ENCODE peak calls at places on chromosomes 7 and 10, in five cellular contexts. One of them, this sample, is unnamed.
A peak's percentile ranks its signal among the peaks of the same experiment; 100 is the strongest.

GRCh38 chr10:79196470-79197461 is 128.0 kb downstream of the ZMIZ1 start:
- DNase-seq in NCI-H345: peak; percentile 57
- DNase-seq in fibroblast of the conjunctiva: no peak
- DNase-seq in AG04450: no peak
- DNase-seq in head of caudate nucleus: peak; percentile 42
- DNase-seq in this sample: peak; percentile 83

GRCh38 chr10:127720903-127721302 is 16.1 kb upstream of the FOXI2 start:
- DNase-seq in NCI-H345: no peak
- DNase-seq in fibroblast of the conjunctiva: no peak
- DNase-seq in AG04450: no peak
- DNase-seq in head of caudate nucleus: no peak
- DNase-seq in this sample: no peak

GRCh38 chr10:30433286-30433778 is 652 bp upstream of the MAP3K8 start:
- DNase-seq in NCI-H345: peak; percentile 39
- DNase-seq in fibroblast of the conjunctiva: peak; percentile 46
- DNase-seq in AG04450: no peak
- DNase-seq in head of caudate nucleus: no peak
- DNase-seq in this sample: no peak

GRCh38 chr10:1036341-1036791 is 10.7 kb upstream of the IDI2 start:
- DNase-seq in NCI-H345: no peak
- DNase-seq in fibroblast of the conjunctiva: no peak
- DNase-seq in AG04450: peak; percentile 51
- DNase-seq in head of caudate nucleus: peak; percentile 56
- DNase-seq in this sample: peak; percentile 67

GRCh38 chr7:21300692-21301091 is 127.2 kb upstream of the SP4 start:
- DNase-seq in NCI-H345: no peak
- DNase-seq in fibroblast of the conjunctiva: no peak
- DNase-seq in AG04450: no peak
- DNase-seq in head of caudate nucleus: no peak
- DNase-seq in this sample: no peak

GRCh38 chr10:30818010-30818660 is 188.6 kb upstream of the LYZL2 start:
- DNase-seq in NCI-H345: no peak
- DNase-seq in fibroblast of the conjunctiva: no peak
- DNase-seq in AG04450: no peak
- DNase-seq in head of caudate nucleus: no peak
- DNase-seq in this sample: peak; percentile 40

GRCh38 chr10:75243426-75243825 is 7.7 kb upstream of the COMTD1 start:
- DNase-seq in NCI-H345: no peak
- DNase-seq in fibroblast of the conjunctiva: no peak
- DNase-seq in AG04450: no peak
- DNase-seq in head of caudate nucleus: no peak
- DNase-seq in this sample: no peak

GRCh38 chr10:60417024-60417423 is 27.3 kb upstream of the ANK3 start:
- DNase-seq in NCI-H345: no peak
- DNase-seq in fibroblast of the conjunctiva: peak; percentile 35
- DNase-seq in AG04450: no peak
- DNase-seq in head of caudate nucleus: no peak
- DNase-seq in this sample: no peak

GRCh38 chr10:117216611-117217195 is 19.4 kb downstream of the KCNK18 start:
- DNase-seq in NCI-H345: peak; percentile 65
- DNase-seq in fibroblast of the conjunctiva: peak; percentile 27
- DNase-seq in AG04450: peak; percentile 29
- DNase-seq in head of caudate nucleus: peak; percentile 9
- DNase-seq in this sample: peak; percentile 90

GRCh38 chr7:17020250-17020649 is 138.5 kb upstream of the AGR3 start:
- DNase-seq in NCI-H345: peak; percentile 32
- DNase-seq in fibroblast of the conjunctiva: no peak
- DNase-seq in AG04450: no peak
- DNase-seq in head of caudate nucleus: no peak
- DNase-seq in this sample: no peak

GRCh38 chr7:92698237-92698841 is 108.1 kb upstream of the FAM133B start:
- DNase-seq in NCI-H345: no peak
- DNase-seq in fibroblast of the conjunctiva: peak; percentile 68
- DNase-seq in AG04450: peak; percentile 71
- DNase-seq in head of caudate nucleus: peak; percentile 59
- DNase-seq in this sample: no peak

GRCh38 chr7:91894781-91895480 is 14.4 kb upstream of the MTERF1 start:
- DNase-seq in NCI-H345: no peak
- DNase-seq in fibroblast of the conjunctiva: no peak
- DNase-seq in AG04450: no peak
- DNase-seq in head of caudate nucleus: no peak
- DNase-seq in this sample: no peak